ENCODE peak calls at places on chromosomes 5 and 9, in five cellular contexts. W is astrocyte of the spinal cord, G is GM23248, O is neuronal stem cell, V is skeletal muscle cell. Y is an unnamed sample.

GRCh38 chr5:16935271-16936149 is 578 bp downstream of the MYO10 start:
- DNase-seq in V (no peak), W (peak), O (no peak), G (peak), Y (no peak)

GRCh38 chr5:20469390-20469789 is 481.4 kb upstream of the CDH18 start:
- DNase-seq in W (no peak), G (no peak), O (no peak), V (no peak), Y (no peak)

GRCh38 chr5:10331341-10331796 is 22.1 kb upstream of the MARCHF6 start:
- DNase-seq in V (peak), G (peak), O (no peak), W (peak), Y (no peak)

GRCh38 chr5:135898651-135899050 is 3.0 kb upstream of the IL9 start:
- DNase-seq in G (no peak), O (no peak), W (no peak), V (no peak), Y (no peak)

GRCh38 chr5:116939641-116940040 is 365.0 kb upstream of the SEMA6A start:
- DNase-seq in V (peak), O (no peak), G (no peak), W (no peak), Y (no peak)

GRCh38 chr9:109934499-109935214 is 154.7 kb downstream of the PALM2AKAP2 start:
- DNase-seq in V (no peak), W (peak), O (no peak), G (no peak), Y (no peak)

GRCh38 chr5:102453716-102454115 is 45.1 kb downstream of the SLCO6A1 start:
- DNase-seq in G (peak), W (no peak), O (no peak), V (no peak), Y (no peak)

GRCh38 chr5:32419791-32420190 is 24.7 kb downstream of the ZFR start:
- DNase-seq in O (no peak), G (peak), W (no peak), V (peak), Y (no peak)

GRCh38 chr9:115262952-115263351 is 145.0 kb upstream of the TNC start:
- DNase-seq in G (peak), V (no peak), O (no peak), W (no peak), Y (no peak)

GRCh38 chr5:154191467-154192261 is 1.1 kb downstream of the GALNT10 start:
- DNase-seq in W (peak), G (peak), V (no peak), O (no peak), Y (no peak)

GRCh38 chr5:92519717-92520632 is 1061.0 kb downstream of the NR2F1-AS1 start:
- DNase-seq in G (no peak), V (no peak), W (peak), O (no peak), Y (no peak)

GRCh38 chr9:38035873-38036272 is 33.2 kb downstream of the SHB start:
- DNase-seq in V (no peak), G (peak), W (peak), O (no peak), Y (no peak)

GRCh38 chr9:105608685-105609598 is 51.0 kb downstream of the FKTN start:
- DNase-seq in W (peak), O (peak), V (peak), G (peak), Y (peak)

GRCh38 chr5:80777347-80778287 is 122.8 kb upstream of the DHFR start:
- DNase-seq in G (no peak), W (no peak), V (no peak), O (no peak), Y (no peak)

GRCh38 chr5:33713087-33713486 is 178.7 kb downstream of the ADAMTS12 start:
- DNase-seq in V (no peak), O (no peak), W (no peak), G (no peak), Y (no peak)

GRCh38 chr5:60489856-60490255 is 210.1 kb downstream of the DEPDC1B start:
- DNase-seq in W (no peak), G (no peak), O (no peak), V (no peak), Y (no peak)

GRCh38 chr5:82799346-82800077 is 277.7 kb downstream of the TMEM167A start:
- DNase-seq in O (no peak), W (no peak), G (no peak), V (no peak), Y (no peak)

GRCh38 chr9:95494022-95494415 is 22.8 kb downstream of the PTCH1 start:
- DNase-seq in O (no peak), V (no peak), W (no peak), G (no peak), Y (no peak)

GRCh38 chr9:22078081-22078480 is 69.0 kb upstream of the CDKN2B start:
- DNase-seq in V (no peak), G (no peak), O (no peak), W (no peak), Y (no peak)

GRCh38 chr9:89482950-89483349 is 15.0 kb downstream of the SEMA4D start:
- DNase-seq in V (no peak), G (no peak), O (no peak), W (no peak), Y (no peak)

GRCh38 chr5:176793736-176794135 is 16.6 kb upstream of the UNC5A start:
- DNase-seq in W (no peak), O (no peak), G (no peak), V (no peak), Y (no peak)

GRCh38 chr9:14769235-14769580 is 46.7 kb upstream of the CER1 start:
- DNase-seq in G (peak), W (peak), V (no peak), O (peak), Y (peak)

GRCh38 chr9:26669641-26670040 is 223.0 kb downstream of the CAAP1 start:
- DNase-seq in V (no peak), O (peak), G (no peak), W (peak), Y (no peak)

GRCh38 chr9:135299651-135300345 is 179.8 kb upstream of the PPP1R26 start:
- DNase-seq in O (no peak), G (no peak), V (no peak), W (no peak), Y (no peak)

DNA sequence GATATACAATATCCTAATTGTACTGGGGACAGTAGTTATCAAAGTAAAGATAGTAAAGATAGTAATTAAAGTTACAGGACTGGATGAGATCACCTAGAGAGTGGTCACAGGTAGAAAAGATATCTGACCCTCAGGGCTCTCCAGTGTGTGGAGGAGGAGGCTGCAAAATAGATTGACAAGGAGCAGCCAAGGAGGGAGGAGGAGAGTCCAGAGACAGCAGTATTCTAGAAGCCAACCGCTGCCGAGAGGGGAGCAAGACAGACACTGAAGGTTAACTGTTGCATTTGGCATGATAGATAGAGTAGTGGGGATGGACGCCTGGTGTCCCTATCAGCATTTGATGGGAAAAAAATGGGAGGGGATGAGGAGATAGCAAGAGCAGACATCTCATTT is 17.0 kb upstream of the F2RL1 start:
- DNase-seq in W (no peak), O (no peak), G (no peak), V (no peak), Y (no peak)
- H3K4me3 ChIP-seq in W (no peak), O (no peak), G (no peak), V (no peak), Y (no peak)

GRCh38 chr9:73152953-73153352 is 1.3 kb downstream of the ANXA1 start:
- DNase-seq in V (no peak), O (no peak), G (peak), W (no peak), Y (peak)
- H3K4me3 ChIP-seq in V (peak), O (no peak), G (peak), W (peak), Y (no peak)

GRCh38 chr5:95644351-95645042 is 2.1 kb upstream of the RFESD start:
- DNase-seq in V (no peak), W (peak), G (peak), O (peak), Y (peak)
- H3K4me3 ChIP-seq in V (no peak), W (no peak), G (no peak), O (no peak), Y (no peak)

DNA sequence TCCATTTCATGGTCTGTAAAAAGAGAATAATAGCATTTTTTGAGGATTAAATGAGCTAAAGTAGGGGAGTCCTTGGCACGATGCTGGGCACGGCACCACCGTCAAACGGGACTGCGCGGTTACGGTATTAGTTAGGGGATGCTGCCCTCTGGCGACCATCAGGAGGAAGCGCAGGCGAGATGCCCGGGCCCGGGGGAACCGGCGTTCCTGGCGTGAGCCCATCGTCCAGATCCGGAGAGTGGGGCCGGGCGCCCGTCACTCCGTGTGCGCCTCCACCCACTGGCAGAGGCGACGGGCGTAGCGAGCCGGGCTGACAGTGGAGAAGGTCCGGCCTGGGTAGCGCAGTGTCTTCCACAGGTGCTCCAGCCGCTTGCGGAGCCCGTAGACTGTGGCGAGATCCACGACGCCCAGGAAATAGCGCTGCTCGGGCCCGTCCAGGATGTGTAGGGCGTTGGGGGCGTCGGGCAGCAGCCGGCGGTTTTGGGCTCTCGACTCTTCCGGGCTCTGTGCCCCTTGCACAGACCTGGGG is 4.8 kb upstream of the ST6GALNAC4 start:
- DNase-seq in V (no peak), W (peak), O (no peak), G (peak), Y (peak)
- H3K4me3 ChIP-seq in V (peak), W (no peak), O (no peak), G (peak), Y (no peak)

Y was measured in cardiac muscle cell.